ENCODE peak calls at places on chromosomes 5 and 9, in four cellular contexts. S is fibroblast of mammary gland, N is fibroblast of villous mesenchyme, J is H1. M is an unnamed sample.

GRCh38 chr5:138603521-138603920 is 28.3 kb upstream of the HSPA9 start:
- DNase-seq in S (no peak), N (peak; percentile 38), J (no peak), M (no peak)

GRCh38 chr9:124217839-124218437 is 39.8 kb upstream of the NEK6 start:
- DNase-seq in N (no peak), S (no peak), J (no peak), M (no peak)

GRCh38 chr9:27303219-27303618 is 6.3 kb upstream of the EQTN start:
- DNase-seq in S (peak; percentile 50), J (no peak), N (peak; percentile 85), M (no peak)

GRCh38 chr5:112270299-112271293 is 148.5 kb downstream of the EPB41L4A start:
- DNase-seq in N (no peak), S (peak; percentile 3), J (no peak), M (peak; percentile 7)

GRCh38 chr5:334903-335739 is 13.6 kb downstream of the AHRR start:
- DNase-seq in N (no peak), J (no peak), S (no peak), M (no peak)

GRCh38 chr9:69265891-69266290 is 59.1 kb upstream of the ENTREP1 start:
- DNase-seq in N (no peak), J (no peak), S (peak; percentile 18), M (peak; percentile 10)

GRCh38 chr5:71529682-71530081 is 57.5 kb upstream of the MCCC2 start:
- DNase-seq in S (no peak), N (no peak), J (no peak), M (no peak)

GRCh38 chr9:32554107-32554506 is 1.7 kb upstream of the TOPORS start:
- DNase-seq in S (peak; percentile 43), N (peak; percentile 59), J (no peak), M (peak; percentile 7)

GRCh38 chr9:72361227-72361626 is 3.8 kb downstream of the ZFAND5 start:
- DNase-seq in J (no peak), S (no peak), N (no peak), M (no peak)

GRCh38 chr5:88398316-88398715 is 129.7 kb upstream of the TMEM161B start:
- DNase-seq in S (no peak), J (no peak), N (no peak), M (no peak)

GRCh38 chr5:40499514-40500273 is 180.0 kb upstream of the PTGER4 start:
- DNase-seq in N (peak; percentile 7), J (no peak), S (no peak), M (no peak)

GRCh38 chr9:76610009-76610352 is 151.0 kb downstream of the GCNT1 start:
- DNase-seq in N (peak; percentile 91), S (peak; percentile 86), J (no peak), M (peak; percentile 86)

GRCh38 chr5:139461698-139462097 is 845 bp downstream of the ECSCR start:
- DNase-seq in S (peak; percentile 69), N (no peak), J (no peak), M (peak; percentile 77)

GRCh38 chr5:141641634-141642278 is 5.0 kb downstream of the RELL2 start:
- DNase-seq in J (no peak), N (peak; percentile 56), S (peak; percentile 67), M (peak; percentile 74)

GRCh38 chr5:71865202-71865601 is 146.1 kb downstream of the CARTPT start:
- DNase-seq in S (peak; percentile 93), N (no peak), J (no peak), M (peak; percentile 20)

GRCh38 chr9:99172129-99173091 is 49.3 kb downstream of the ALG2 start:
- DNase-seq in S (no peak), N (no peak), J (no peak), M (no peak)

GRCh38 chr5:1215320-1216096 is 9.7 kb upstream of the SLC6A18 start:
- DNase-seq in J (no peak), S (no peak), N (no peak), M (no peak)

GRCh38 chr9:129558551-129559505 is 62.1 kb downstream of the C9orf50 start:
- DNase-seq in J (peak; percentile 79), N (no peak), S (no peak), M (no peak)

GRCh38 chr5:72559866-72560766 is 52.9 kb upstream of the ZNF366 start:
- DNase-seq in J (no peak), S (peak; percentile 22), N (no peak), M (peak; percentile 14)

GRCh38 chr9:4099961-4100360 is 199.9 kb downstream of the GLIS3 start:
- DNase-seq in S (peak; percentile 88), J (no peak), N (peak; percentile 70), M (peak; percentile 31)

GRCh38 chr5:126450388-126450787 is 27.2 kb downstream of the GRAMD2B start:
- DNase-seq in J (no peak), S (no peak), N (no peak), M (no peak)

GRCh38 chr9:127200106-127200862 is 64.3 kb upstream of the GARNL3 start:
- DNase-seq in J (no peak), S (no peak), N (no peak), M (no peak)

GRCh38 chr5:88190106-88190834 is 78.4 kb downstream of the TMEM161B start:
- DNase-seq in S (no peak), J (no peak), N (no peak), M (no peak)

GRCh38 chr5:138611295-138612220 is 36.4 kb upstream of the HSPA9 start:
- DNase-seq in N (peak; percentile 43), J (peak; percentile 54), S (no peak), M (no peak)

GRCh38 chr5:104178066-104178465 is 615.5 kb upstream of the NUDT12 start:
- DNase-seq in N (no peak), J (no peak), S (no peak), M (no peak)

GRCh38 chr9:95499847-95500246 is 16.9 kb downstream of the PTCH1 start:
- DNase-seq in N (peak; percentile 98), S (no peak), J (no peak), M (no peak)

GRCh38 chr5:156411-157072 is 34.8 kb upstream of the LRRC14B start:
- DNase-seq in S (no peak), N (no peak), J (peak; percentile 41), M (no peak)

GRCh38 chr9:34522091-34522887 is 501 bp downstream of the ENHO start:
- DNase-seq in S (no peak), N (no peak), J (no peak), M (no peak)

GRCh38 chr5:74895906-74896305 is 29.7 kb upstream of the FAM169A start:
- DNase-seq in S (peak; percentile 80), N (no peak), J (no peak), M (peak; percentile 79)

GRCh38 chr5:95715799-95716461 is 15.2 kb upstream of the RHOBTB3 start:
- DNase-seq in N (peak; percentile 57), J (no peak), S (peak; percentile 93), M (peak; percentile 61)

GRCh38 chr9:89433826-89434225 is 64.1 kb downstream of the SEMA4D start:
- DNase-seq in S (peak; percentile 34), N (no peak), J (no peak), M (peak; percentile 13)

GRCh38 chr5:31726952-31727351 is 88.0 kb downstream of the PDZD2 start:
- DNase-seq in N (no peak), J (no peak), S (no peak), M (no peak)

GRCh38 chr5:147403659-147404640 is 105.9 kb downstream of the DPYSL3 start:
- DNase-seq in J (no peak), S (peak; percentile 98), N (peak; percentile 98), M (peak; percentile 97)

GRCh38 chr5:72845889-72846288 is 29.4 kb downstream of the TNPO1 start:
- DNase-seq in N (no peak), S (peak; percentile 35), J (no peak), M (no peak)

GRCh38 chr9:87125819-87126218 is 178.5 kb upstream of the GAS1 start:
- DNase-seq in N (no peak), S (no peak), J (no peak), M (no peak)

GRCh38 chr9:133818444-133818843 is 80.3 kb upstream of the SARDH start:
- DNase-seq in J (no peak), N (peak; percentile 85), S (peak; percentile 74), M (no peak)

GRCh38 chr5:131810510-131811249 is 13.9 kb upstream of the FNIP1 start:
- DNase-seq in N (peak; percentile 21), J (no peak), S (peak; percentile 25), M (no peak)

GRCh38 chr5:375921-376871 is 54.7 kb downstream of the AHRR start:
- DNase-seq in S (no peak), J (peak; percentile 42), N (no peak), M (no peak)

GRCh38 chr5:176444742-176445141 is 3.4 kb upstream of the FAF2 start:
- DNase-seq in J (no peak), S (no peak), N (no peak), M (no peak)

DNA sequence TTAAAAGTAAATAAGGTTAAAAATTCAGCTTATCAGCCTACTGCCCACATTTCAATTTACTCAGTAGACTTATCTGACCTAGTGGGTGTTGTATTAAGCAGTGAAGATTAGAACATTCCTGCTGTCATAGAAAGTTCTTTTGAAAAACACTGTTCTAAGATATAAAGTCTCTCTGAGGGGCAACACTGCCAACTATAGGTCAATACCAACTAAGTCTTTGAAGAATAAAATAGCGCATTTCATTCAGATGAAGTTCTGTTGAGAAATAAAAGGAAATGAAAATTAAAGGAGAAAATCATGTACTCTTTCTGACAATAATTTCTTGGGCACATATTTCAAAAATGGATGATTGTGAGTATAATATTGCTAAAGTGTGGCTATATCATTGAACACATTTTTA is 86.8 kb downstream of the PTPRD start:
- DNase-seq in N (no peak), J (no peak), S (no peak), M (no peak)
- TF ChIP-seq CTCF in N (no peak), J (peak; percentile 35), S (no peak), M (no peak)

GRCh38 chr5:173016069-173016455 is 32.5 kb downstream of the ATP6V0E1 start:
- DNase-seq in J (no peak), N (no peak), S (no peak), M (no peak)
- H3K4me3 ChIP-seq in J (no peak overlapping the region), N (no peak overlapping the region), S (no peak overlapping the region), M (no peak overlapping the region)

DNA sequence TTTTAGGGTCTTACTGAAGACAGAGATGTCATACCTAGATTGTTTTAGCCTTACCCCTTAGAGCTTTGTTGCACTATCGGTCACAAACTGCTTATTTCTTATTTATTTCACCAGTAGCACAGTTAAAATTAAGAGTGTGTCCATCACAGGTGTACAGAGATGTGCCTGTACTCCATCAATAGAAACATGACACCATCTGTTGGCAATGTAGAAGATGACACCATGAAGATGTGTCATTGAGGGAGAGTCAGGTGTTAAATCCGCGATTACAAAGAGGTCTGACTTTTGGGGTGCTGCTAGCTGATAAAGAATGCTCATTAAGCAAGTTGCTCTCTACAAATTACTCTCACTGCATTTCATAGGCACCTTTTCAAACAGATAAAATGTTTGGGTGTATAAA is 164.4 kb downstream of the SMARCA2 start:
- DNase-seq in J (no peak), S (no peak), N (no peak), M (no peak)
- TF ChIP-seq CTCF in J (peak; percentile 24), S (no peak), N (no peak), M (no peak)

GRCh38 chr5:169369130-169369529 is 68.2 kb upstream of the SLIT3 start:
- DNase-seq in J (no peak), S (no peak), N (no peak), M (no peak)
- H3K4me3 ChIP-seq in J (no peak overlapping the region), S (no peak overlapping the region), N (no peak overlapping the region), M (no peak overlapping the region)

DNA sequence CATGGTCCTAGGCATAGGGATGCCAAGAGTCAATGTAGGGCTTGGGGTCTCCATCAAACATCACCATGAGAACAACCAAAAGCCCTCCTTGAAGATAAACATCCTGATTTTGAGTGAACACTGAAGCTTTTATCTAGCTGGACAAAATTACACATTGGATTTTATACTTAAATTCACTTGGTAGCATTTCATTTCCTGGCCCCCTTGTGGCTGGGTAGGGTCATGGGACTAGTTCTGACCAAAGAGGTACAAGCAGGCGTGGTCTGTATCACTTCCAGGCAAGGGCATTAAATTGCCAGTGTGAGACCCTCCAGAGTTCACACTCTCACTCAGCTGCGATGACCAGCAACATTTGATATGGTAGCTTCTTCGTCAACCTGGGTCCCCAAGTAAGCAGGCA is 320.3 kb downstream of the ACTL7B start:
- DNase-seq in J (no peak), N (no peak), S (peak; percentile 50), M (peak; percentile 30)
- TF ChIP-seq CTCF in J (peak; percentile 55), N (peak; percentile 39), S (peak; percentile 52), M (peak; percentile 29)

M was measured in foreskin fibroblast.